ENCODE peak calls at places on chromosomes 13 and 19, in six cellular contexts. One of them, this sample, is unnamed. For H3K27me3, the result is how much of the 10 kb centered on the place peaks cover.

GRCh38 chr13:82370306-82370705 is 1512.0 kb downstream of the SLITRK1 start:
- DNase-seq in stomach: no peak
- DNase-seq in IMR-90: no peak
- DNase-seq in testis: no peak
- DNase-seq in Peyer's patch: no peak
- DNase-seq in H1: no peak
- DNase-seq in this sample: no peak

GRCh38 chr19:12208221-12208620 is 45.3 kb downstream of the ZNF136 start:
- DNase-seq in stomach: no peak
- DNase-seq in IMR-90: no peak
- DNase-seq in testis: no peak
- DNase-seq in Peyer's patch: no peak
- DNase-seq in H1: no peak
- DNase-seq in this sample: no peak

GRCh38 chr13:51501096-51501495 is 48.3 kb upstream of the INTS6 start:
- DNase-seq in stomach: no peak
- DNase-seq in IMR-90: peak
- DNase-seq in testis: no peak
- DNase-seq in Peyer's patch: no peak
- DNase-seq in H1: no peak
- DNase-seq in this sample: no peak

GRCh38 chr13:61901946-61902541 is 486.4 kb upstream of the PCDH20 start:
- DNase-seq in stomach: no peak
- DNase-seq in IMR-90: no peak
- DNase-seq in testis: no peak
- DNase-seq in Peyer's patch: no peak
- DNase-seq in H1: no peak
- DNase-seq in this sample: no peak

GRCh38 chr13:19618925-19619324 is 14.5 kb upstream of the MPHOSPH8 start:
- DNase-seq in stomach: no peak
- DNase-seq in IMR-90: peak
- DNase-seq in testis: no peak
- DNase-seq in Peyer's patch: no peak
- DNase-seq in H1: no peak
- DNase-seq in this sample: peak

GRCh38 chr19:37718357-37718756 is 1.2 kb downstream of the ZNF607 start:
- DNase-seq in stomach: no peak
- DNase-seq in IMR-90: no peak
- DNase-seq in testis: no peak
- DNase-seq in Peyer's patch: no peak
- DNase-seq in H1: no peak
- DNase-seq in this sample: no peak

GRCh38 chr13:33138441-33138840 is 122.2 kb downstream of the KL start:
- DNase-seq in stomach: no peak
- DNase-seq in IMR-90: no peak
- DNase-seq in testis: peak
- DNase-seq in Peyer's patch: no peak
- DNase-seq in H1: no peak
- DNase-seq in this sample: no peak

GRCh38 chr19:8576273-8576993 is 809 bp downstream of the MYO1F start:
- DNase-seq in stomach: no peak
- DNase-seq in IMR-90: no peak
- DNase-seq in testis: no peak
- DNase-seq in Peyer's patch: peak
- DNase-seq in H1: no peak
- DNase-seq in this sample: no peak

GRCh38 chr13:36282818-36283432 is 14.7 kb downstream of the CCDC169 start:
- DNase-seq in stomach: no peak
- DNase-seq in IMR-90: peak
- DNase-seq in testis: no peak
- DNase-seq in Peyer's patch: no peak
- DNase-seq in H1: no peak
- DNase-seq in this sample: peak

GRCh38 chr13:98508280-98509074 is 68.4 kb downstream of the STK24 start:
- DNase-seq in stomach: no peak
- DNase-seq in IMR-90: peak
- DNase-seq in testis: no peak
- DNase-seq in Peyer's patch: no peak
- DNase-seq in H1: no peak
- DNase-seq in this sample: no peak

GRCh38 chr13:98509271-98510155 is 67.4 kb downstream of the STK24 start:
- DNase-seq in stomach: peak
- DNase-seq in IMR-90: peak
- DNase-seq in testis: peak
- DNase-seq in Peyer's patch: peak
- DNase-seq in H1: no peak
- DNase-seq in this sample: peak

GRCh38 chr13:98506343-98507059 is 70.4 kb downstream of the STK24 start:
- DNase-seq in stomach: no peak
- DNase-seq in IMR-90: no peak
- DNase-seq in testis: no peak
- DNase-seq in Peyer's patch: peak
- DNase-seq in H1: no peak
- DNase-seq in this sample: no peak

GRCh38 chr13:98504371-98504963 is 72.4 kb downstream of the STK24 start:
- DNase-seq in stomach: no peak
- DNase-seq in IMR-90: no peak
- DNase-seq in testis: no peak
- DNase-seq in Peyer's patch: peak
- DNase-seq in H1: no peak
- DNase-seq in this sample: no peak

GRCh38 chr13:98507060-98507797 is 69.7 kb downstream of the STK24 start:
- DNase-seq in stomach: peak
- DNase-seq in IMR-90: no peak
- DNase-seq in testis: peak
- DNase-seq in Peyer's patch: peak
- DNase-seq in H1: peak
- DNase-seq in this sample: peak
- TF ChIP-seq POLR2A in stomach: no peak
- TF ChIP-seq POLR2A in IMR-90: no peak
- TF ChIP-seq POLR2A in testis: no peak
- TF ChIP-seq POLR2A in Peyer's patch: no peak
- TF ChIP-seq POLR2A in H1: no peak
- TF ChIP-seq POLR2A in this sample: peak

DNA sequence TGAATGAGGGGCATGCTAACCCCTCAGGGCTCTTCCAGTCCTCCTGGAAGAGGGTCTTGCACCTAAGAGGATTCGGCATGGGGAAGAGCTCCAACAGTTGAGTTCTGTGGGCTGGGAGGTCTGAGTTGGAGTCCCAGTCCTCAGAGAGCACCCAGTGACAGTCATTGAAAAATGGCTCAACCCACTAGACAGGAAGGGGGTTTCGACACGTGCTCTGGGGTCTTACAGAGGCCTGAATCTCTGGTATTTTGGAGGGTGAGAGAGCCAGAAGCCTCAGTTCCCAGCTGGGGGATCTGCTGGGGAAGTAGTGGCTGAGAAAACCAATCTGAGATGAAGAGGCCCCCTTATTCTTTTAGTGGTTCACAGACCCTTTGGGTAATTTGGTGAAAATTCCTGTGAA is 9.0 kb downstream of the PTH2 start:
- DNase-seq in stomach: no peak
- DNase-seq in IMR-90: no peak
- DNase-seq in testis: no peak
- DNase-seq in Peyer's patch: no peak
- DNase-seq in H1: no peak
- DNase-seq in this sample: no peak
- H3K27me3 ChIP-seq in stomach: under half
- H3K27me3 ChIP-seq in IMR-90: half or more
- H3K27me3 ChIP-seq in testis: under half
- H3K27me3 ChIP-seq in Peyer's patch: under half
- H3K27me3 ChIP-seq in H1: under half
- H3K27me3 ChIP-seq in this sample: under half

DNA sequence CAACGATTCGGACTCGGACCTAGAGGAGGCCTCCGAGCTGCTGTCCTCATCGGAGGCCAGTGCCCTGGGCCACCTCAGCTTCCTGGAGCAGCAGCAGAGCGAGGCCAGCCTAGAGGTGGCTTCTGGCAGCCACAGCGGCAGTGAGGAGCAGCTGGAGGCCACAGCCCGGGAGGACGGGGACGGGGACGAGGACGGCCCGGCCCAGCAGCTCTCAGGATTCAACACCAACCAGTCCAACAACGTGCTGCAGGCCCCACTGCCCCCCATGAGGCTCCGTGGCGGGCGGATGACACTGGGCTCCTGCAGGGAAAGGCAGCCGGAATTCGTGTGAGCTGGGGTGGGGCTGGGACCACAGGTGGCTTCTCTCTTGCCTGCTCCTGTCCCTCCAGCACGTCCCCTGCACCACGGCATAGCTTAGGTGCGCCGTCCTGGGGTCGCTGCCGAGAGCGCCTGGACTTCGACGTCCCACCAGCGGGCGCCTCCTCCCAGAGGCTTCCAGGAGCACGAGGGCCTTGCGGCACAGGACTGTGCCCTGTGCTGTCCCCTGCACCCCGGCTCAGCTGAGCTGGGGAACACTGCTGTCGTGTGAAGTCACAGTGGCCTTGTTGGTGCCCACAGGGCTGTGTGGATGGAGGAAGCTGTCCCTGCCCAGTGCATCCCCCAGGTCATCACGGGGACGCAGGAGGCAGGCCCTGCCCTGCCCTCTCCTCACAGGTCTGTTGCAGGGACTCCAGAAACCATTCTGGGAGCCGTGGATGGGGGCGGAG is 9.3 kb downstream of the POLR2E start:
- DNase-seq in stomach: no peak
- DNase-seq in IMR-90: no peak
- DNase-seq in testis: no peak
- DNase-seq in Peyer's patch: no peak
- DNase-seq in H1: no peak
- DNase-seq in this sample: no peak
- TF ChIP-seq POLR2A in stomach: no peak
- TF ChIP-seq POLR2A in IMR-90: no peak
- TF ChIP-seq POLR2A in testis: no peak
- TF ChIP-seq POLR2A in Peyer's patch: no peak
- TF ChIP-seq POLR2A in H1: no peak
- TF ChIP-seq POLR2A in this sample: peak

DNA sequence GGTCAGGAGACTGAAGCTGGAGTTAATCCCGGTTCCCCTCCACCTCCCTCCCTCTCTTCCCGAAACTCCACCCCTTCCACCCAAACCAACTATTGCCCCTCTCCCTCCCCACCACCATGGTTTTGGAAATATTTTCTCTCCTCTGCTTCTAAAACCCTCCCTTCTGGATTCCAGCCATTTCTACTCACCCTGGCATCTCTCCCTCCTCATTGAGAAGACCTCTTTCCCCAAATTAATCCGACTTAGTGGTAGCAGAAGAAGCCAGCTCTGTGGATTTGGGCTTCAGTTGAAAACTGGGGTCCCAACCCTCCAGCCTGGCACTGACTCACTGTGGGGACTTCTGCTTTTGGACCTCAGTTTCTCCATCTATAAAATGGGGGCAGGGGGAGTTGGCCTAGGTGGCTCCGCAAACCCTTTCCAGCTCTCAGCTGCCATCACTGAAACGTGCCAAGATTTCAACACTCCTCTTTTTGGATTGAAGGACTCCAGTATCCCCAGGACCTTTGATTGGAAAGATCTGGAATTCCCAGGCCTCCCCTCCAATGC is 1.6 kb downstream of the GPR4 start:
- DNase-seq in stomach: no peak
- DNase-seq in IMR-90: no peak
- DNase-seq in testis: no peak
- DNase-seq in Peyer's patch: no peak
- DNase-seq in H1: no peak
- DNase-seq in this sample: no peak
- H3K27me3 ChIP-seq in stomach: under half
- H3K27me3 ChIP-seq in IMR-90: half or more
- H3K27me3 ChIP-seq in testis: under half
- H3K27me3 ChIP-seq in Peyer's patch: under half
- H3K27me3 ChIP-seq in H1: under half
- H3K27me3 ChIP-seq in this sample: under half

DNA sequence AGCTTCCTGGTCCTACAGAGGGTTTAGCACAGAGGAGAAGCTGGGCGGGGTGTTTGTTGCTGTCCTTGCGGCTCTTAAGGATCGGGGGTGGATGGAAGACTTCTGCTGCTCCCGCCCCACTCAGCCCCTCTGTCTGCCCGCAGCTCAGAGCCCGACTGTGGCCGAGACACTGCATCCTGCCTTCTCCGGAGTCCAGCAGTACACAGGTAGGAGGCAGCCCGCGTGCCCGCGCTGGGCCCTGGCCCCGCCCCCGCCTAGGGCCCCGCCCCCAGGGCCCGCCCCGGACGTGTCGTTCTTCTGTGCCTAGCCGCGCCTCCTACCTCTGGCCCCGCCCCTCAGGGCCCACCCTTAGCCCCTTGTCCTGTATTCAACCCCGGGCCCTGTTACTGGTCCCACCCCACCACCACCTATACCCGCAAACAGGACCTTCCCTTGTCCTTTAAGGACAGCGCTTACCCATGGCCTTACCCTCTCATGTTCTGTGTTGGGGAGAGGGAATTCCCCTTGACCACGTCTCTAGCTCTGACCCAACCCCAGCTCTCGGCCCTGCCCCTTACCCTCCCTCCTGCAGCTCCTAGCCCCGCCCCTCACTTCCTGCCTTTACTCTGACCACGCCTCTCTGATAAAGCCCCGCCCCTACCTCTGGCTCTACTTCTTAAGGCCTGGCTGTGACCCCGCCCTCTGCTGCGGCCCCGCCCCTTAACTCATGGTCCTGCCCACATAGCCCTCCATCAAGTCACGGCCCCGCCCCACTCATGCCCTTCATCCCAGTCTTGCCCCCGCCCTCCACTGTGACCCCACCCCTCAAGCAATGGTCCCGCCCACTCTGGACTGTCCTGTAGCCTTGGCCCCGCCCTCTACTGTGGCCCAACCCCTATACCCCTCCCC is 60.5 kb downstream of the CELF5 start:
- DNase-seq in stomach: peak
- DNase-seq in IMR-90: peak
- DNase-seq in testis: peak
- DNase-seq in Peyer's patch: peak
- DNase-seq in H1: peak
- DNase-seq in this sample: peak
- TF ChIP-seq POLR2A in stomach: no peak
- TF ChIP-seq POLR2A in IMR-90: no peak
- TF ChIP-seq POLR2A in testis: no peak
- TF ChIP-seq POLR2A in Peyer's patch: no peak
- TF ChIP-seq POLR2A in H1: no peak
- TF ChIP-seq POLR2A in this sample: no peak

DNA sequence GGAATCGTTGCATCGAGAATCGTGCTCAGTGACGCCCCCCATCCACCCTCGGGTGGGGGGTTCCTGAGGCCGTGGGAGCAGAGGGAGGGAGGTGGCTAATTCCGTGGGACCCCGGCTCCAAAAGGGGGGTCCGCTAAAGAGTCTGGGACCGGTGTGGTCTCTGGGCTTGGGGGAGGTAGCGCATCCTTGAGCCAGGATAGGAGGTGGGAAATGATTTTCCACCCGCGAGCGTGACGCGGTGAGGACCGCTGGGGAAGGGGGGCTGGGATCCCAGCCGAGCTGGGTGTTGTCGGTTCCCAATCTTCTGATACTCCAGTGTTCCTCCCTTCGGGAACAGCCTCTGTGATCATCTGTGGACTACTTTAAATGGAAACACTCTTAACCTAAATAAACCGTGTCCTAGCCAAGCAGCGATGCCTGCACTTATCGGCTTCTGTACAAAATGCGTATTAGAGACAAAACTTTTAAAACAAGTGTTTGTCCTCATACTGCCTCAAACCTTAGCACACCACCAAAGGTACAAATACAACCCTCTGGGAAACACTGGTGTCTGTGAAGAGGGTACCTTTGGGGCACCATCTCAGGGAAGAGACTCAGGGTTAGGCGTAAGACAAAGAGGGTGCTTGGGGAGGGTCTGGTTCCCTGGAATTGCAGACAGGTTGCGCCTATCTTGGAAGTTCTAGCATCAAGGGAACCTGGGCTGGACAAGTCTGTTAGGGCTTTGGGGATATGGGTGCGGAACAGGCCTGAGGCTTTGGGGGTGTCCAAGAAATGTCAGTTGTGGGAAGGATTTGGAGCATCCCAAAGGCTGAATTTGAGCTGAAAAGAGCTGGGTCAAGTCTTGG is 16.0 kb downstream of the KCNC3 start:
- DNase-seq in stomach: no peak
- DNase-seq in IMR-90: no peak
- DNase-seq in testis: no peak
- DNase-seq in Peyer's patch: no peak
- DNase-seq in H1: no peak
- DNase-seq in this sample: no peak
- H3K27me3 ChIP-seq in stomach: under half
- H3K27me3 ChIP-seq in IMR-90: under half
- H3K27me3 ChIP-seq in testis: under half
- H3K27me3 ChIP-seq in Peyer's patch: under half
- H3K27me3 ChIP-seq in H1: under half
- H3K27me3 ChIP-seq in this sample: under half